ENCODE peak calls at places on chromosomes 7 and 10, in five cellular contexts. I is HL-60, Q is GM12865, M is HCT116, J is tibial nerve. O is an unnamed sample.

GRCh38 chr7:37208528-37208927 is 240.1 kb downstream of the ELMO1 start:
- DNase-seq in J (peak), I (no peak), Q (peak), M (peak), O (no peak)

GRCh38 chr10:75261813-75262725 is 26.3 kb upstream of the COMTD1 start:
- DNase-seq in I (no peak), Q (no peak), M (no peak), J (no peak), O (no peak)

GRCh38 chr10:60123668-60124067 is 217.3 kb upstream of the CCDC6 start:
- DNase-seq in Q (no peak), I (no peak), J (no peak), M (no peak), O (no peak)

GRCh38 chr10:72736176-72736795 is 44.3 kb downstream of the MCU start:
- DNase-seq in M (no peak), I (no peak), Q (no peak), J (no peak), O (no peak)

GRCh38 chr10:14456870-14457266 is 126.1 kb upstream of the FRMD4A start:
- DNase-seq in M (no peak), J (no peak), Q (no peak), I (no peak), O (no peak)

GRCh38 chr7:55526770-55527169 is 45.5 kb downstream of the VOPP1 start:
- DNase-seq in J (peak), Q (no peak), I (no peak), M (no peak), O (no peak)

GRCh38 chr7:959271-959670 is 4.8 kb upstream of the ADAP1 start:
- DNase-seq in I (no peak), J (no peak), M (no peak), Q (no peak), O (no peak)

GRCh38 chr10:60267802-60268201 is 121.9 kb downstream of the ANK3 start:
- DNase-seq in Q (no peak), I (no peak), M (no peak), J (no peak), O (no peak)

GRCh38 chr10:34740321-34740720 is 74.8 kb downstream of the PARD3 start:
- DNase-seq in J (no peak), I (no peak), M (no peak), Q (no peak), O (no peak)

GRCh38 chr10:58322072-58322834 is 12.6 kb upstream of the UBE2D1 start:
- DNase-seq in I (peak), M (no peak), Q (peak), J (peak), O (no peak)

GRCh38 chr10:132464256-132465192 is 67.5 kb downstream of the PWWP2B start:
- DNase-seq in J (peak), Q (no peak), M (no peak), I (no peak), O (no peak)

GRCh38 chr7:151320263-151320845 is 21.3 kb upstream of the NUB1 start:
- DNase-seq in J (no peak), Q (no peak), I (no peak), M (no peak), O (no peak)

GRCh38 chr7:87574630-87575029 is 26.1 kb downstream of the ABCB1 start:
- DNase-seq in J (no peak), Q (no peak), I (no peak), M (peak), O (no peak)

GRCh38 chr7:74203157-74203556 is 6.6 kb upstream of the LAT2 start:
- DNase-seq in M (no peak), Q (peak), I (no peak), J (peak), O (no peak)

GRCh38 chr7:157019718-157020451 is 9.4 kb upstream of the MNX1 start:
- DNase-seq in Q (no peak), J (no peak), I (no peak), M (no peak), O (no peak)

GRCh38 chr10:126518186-126519080 is 130.2 kb upstream of the ADAM12 start:
- DNase-seq in J (no peak), I (no peak), M (no peak), Q (no peak), O (no peak)

GRCh38 chr7:48748081-48748833 is 176.1 kb upstream of the CDC14C start:
- DNase-seq in J (no peak), Q (no peak), M (no peak), I (no peak), O (no peak)

GRCh38 chr10:112687647-112688046 is 240.6 kb downstream of the VTI1A start:
- DNase-seq in Q (no peak), J (no peak), I (no peak), M (no peak), O (no peak)

GRCh38 chr7:23593706-23594105 is 3.5 kb upstream of the CCDC126 start:
- DNase-seq in Q (peak), I (no peak), J (no peak), M (no peak), O (no peak)

GRCh38 chr10:59177031-59177861 is 803 bp downstream of the PHYHIPL start:
- DNase-seq in J (peak), M (no peak), I (no peak), Q (peak), O (no peak)

GRCh38 chr10:451021-451471 is 238.4 kb downstream of the DIP2C start:
- DNase-seq in I (peak), J (no peak), M (no peak), Q (peak), O (no peak)

GRCh38 chr10:49139866-49140195 is 6.0 kb upstream of the FAM170B start:
- DNase-seq in M (peak), J (no peak), Q (no peak), I (no peak), O (no peak)

GRCh38 chr10:23512355-23513058 is 73.6 kb downstream of the OTUD1 start:
- DNase-seq in J (no peak), I (peak), Q (no peak), M (peak), O (no peak)

DNA sequence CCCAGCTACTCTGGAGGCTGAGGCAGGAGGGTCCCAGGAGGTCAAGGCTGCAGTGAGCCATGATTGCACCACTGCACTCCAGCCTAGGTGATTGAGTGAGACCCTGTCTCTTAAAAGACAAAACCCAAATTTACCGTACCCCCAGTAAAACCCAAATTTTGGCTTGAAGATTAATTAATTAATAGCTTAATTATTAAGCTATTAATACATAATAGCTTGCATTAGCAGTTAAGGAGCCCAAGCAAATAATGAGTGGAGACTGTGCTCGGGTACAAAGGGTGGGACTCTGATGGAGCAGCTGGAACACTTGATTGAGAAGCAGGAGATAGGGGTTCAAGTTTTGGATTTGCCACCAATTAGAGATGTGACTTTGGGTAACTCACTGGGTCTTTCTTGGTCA is 28.9 kb downstream of the NRF1 start:
- DNase-seq in Q (no peak), I (no peak), M (no peak), J (no peak), O (no peak)
- TF ChIP-seq CTCF in Q (no peak), I (no peak), M (no peak), J (no peak), O (no peak)

DNA sequence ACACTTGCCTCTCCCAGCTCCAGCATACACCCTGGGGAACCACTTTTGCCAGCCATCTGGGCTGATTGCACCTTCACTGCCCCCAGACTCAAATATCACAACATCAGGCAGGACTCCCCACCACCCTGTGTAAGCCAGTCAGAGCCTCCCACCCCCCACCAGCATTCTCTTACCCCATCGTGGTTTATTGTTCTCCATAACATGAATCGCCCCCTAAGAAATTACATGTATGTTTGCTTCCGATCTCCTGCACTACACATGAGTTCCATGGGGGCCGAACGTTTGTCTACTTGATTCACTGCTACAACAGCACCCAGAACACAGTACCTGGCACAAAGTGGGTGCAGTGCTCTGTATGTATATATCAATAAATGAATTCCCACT is 39.4 kb downstream of the CREB3L2 start:
- DNase-seq in I (no peak), M (no peak), J (no peak), Q (no peak), O (no peak)
- TF ChIP-seq CTCF in I (no peak), M (no peak), J (no peak), Q (no peak), O (no peak)

GRCh38 chr10:11451640-11452260 is 159.7 kb downstream of the USP6NL start:
- DNase-seq in M (no peak), Q (no peak), I (no peak), J (no peak), O (no peak)

GRCh38 chr10:11457336-11457735 is 154.1 kb downstream of the USP6NL start:
- DNase-seq in M (no peak), Q (no peak), J (no peak), I (no peak), O (no peak)

GRCh38 chr10:11454160-11454559 is 157.3 kb downstream of the USP6NL start:
- DNase-seq in I (no peak), J (no peak), Q (no peak), M (no peak), O (no peak)

GRCh38 chr10:11450427-11450826 is 161.0 kb downstream of the USP6NL start:
- DNase-seq in M (no peak), Q (peak), I (no peak), J (no peak), O (no peak)

DNA sequence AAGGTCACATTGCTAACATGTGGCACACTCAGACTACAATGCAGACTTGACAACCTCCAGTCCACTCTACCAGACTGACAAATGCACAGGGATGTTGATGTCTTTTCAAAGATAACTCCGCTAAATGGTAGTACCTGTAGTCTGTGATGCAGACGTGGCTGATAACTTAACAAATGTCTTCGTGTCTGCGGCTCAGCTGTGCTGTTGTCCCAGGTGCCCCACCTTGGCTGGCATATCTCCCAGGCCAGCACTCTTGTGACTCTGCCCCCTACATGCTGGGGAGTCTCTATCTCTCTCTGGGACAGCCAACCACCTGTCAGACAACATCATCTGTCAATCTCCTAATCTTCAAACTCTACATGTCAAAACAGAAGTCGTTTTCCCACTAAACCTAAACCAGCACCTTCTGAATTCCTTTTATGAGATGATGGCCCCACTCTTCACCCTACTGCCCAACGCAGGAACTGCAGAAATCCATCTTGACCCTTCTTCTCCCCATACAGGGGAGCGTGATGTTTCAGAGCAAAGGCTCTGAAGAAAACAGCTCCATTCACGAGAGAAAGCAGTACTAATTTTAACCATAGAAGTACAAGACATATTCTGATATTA is 156.4 kb downstream of the USP6NL start:
- DNase-seq in J (no peak), I (no peak), Q (no peak), M (no peak), O (no peak)
- TF ChIP-seq CTCF in J (no peak), I (no peak), Q (peak), M (no peak), O (no peak)

DNA sequence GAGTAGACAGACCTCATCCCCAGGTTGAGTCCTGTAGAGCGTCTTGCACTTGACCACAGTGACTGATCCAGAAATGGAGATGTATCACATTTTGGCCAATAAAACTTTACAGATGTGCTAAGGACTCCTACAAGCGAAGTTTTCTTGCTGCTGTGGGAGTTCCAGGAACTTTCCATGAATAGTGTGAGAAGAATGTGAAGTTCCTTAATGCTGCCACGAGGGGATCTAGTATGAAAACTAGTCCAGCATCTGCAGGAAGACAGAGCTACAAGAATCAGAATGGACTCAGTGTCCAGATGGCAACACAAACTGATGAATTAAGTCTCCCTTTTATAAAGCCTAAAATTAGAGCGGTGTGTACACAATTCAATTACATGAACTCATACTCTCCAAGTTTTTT is 14.8 kb upstream of the LSM8 start:
- DNase-seq in M (no peak), Q (no peak), J (no peak), I (no peak), O (no peak)
- TF ChIP-seq CTCF in M (no peak), Q (no peak), J (no peak), I (no peak), O (no peak)

GRCh38 chr7:57423768-57424167 is 26.2 kb upstream of the ZNF716 start:
- DNase-seq in Q (no peak), J (no peak), M (no peak), I (no peak), O (no peak)
- TF ChIP-seq CTCF in Q (no peak), J (no peak), M (no peak), I (no peak), O (no peak)

GRCh38 chr10:17210361-17210760 is 8.9 kb upstream of the TRDMT1 start:
- DNase-seq in J (no peak), Q (no peak), M (no peak), I (no peak), O (no peak)

GRCh38 chr10:17212802-17213204 is 11.3 kb upstream of the TRDMT1 start:
- DNase-seq in J (no peak), M (no peak), I (peak), Q (no peak), O (no peak)

GRCh38 chr10:17209302-17209701 is 7.8 kb upstream of the TRDMT1 start:
- DNase-seq in M (no peak), J (no peak), I (no peak), Q (no peak), O (no peak)

GRCh38 chr10:17206210-17206709 is 4.8 kb upstream of the TRDMT1 start:
- DNase-seq in J (no peak), I (no peak), M (no peak), Q (peak), O (no peak)

GRCh38 chr10:17209931-17210330 is 8.5 kb upstream of the TRDMT1 start:
- DNase-seq in J (no peak), I (no peak), Q (no peak), M (no peak), O (no peak)
- TF ChIP-seq CTCF in J (no peak), I (no peak), Q (no peak), M (no peak), O (no peak)

DNA sequence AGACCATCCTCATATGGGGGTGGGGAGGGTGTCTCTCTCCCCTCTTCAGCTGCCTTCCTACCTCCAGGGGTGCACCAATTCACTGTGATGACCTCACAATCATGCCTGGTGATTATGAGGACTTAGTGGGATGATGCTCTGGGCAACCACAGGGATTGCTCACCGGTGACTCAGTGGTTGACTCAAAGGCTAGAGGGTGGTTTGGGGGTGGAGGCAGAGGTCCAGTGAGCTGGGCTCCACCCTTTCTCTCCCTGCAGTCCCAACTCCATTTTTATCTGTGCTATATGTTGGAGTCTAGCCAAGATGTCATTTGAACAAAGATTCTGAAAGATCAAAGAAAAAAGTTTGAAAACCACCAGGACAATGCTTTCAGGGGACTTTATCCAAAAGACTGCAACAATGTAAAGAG is 286.9 kb downstream of the KCNMA1 start:
- DNase-seq in Q (no peak), J (peak), M (peak), I (peak), O (peak)
- TF ChIP-seq CTCF in Q (no peak), J (no peak), M (no peak), I (no peak), O (no peak)

GRCh38 chr7:36155811-36156361 is 2.8 kb downstream of the EEPD1 start:
- DNase-seq in I (no peak), J (no peak), Q (no peak), M (no peak), O (no peak)
- TF ChIP-seq CTCF in I (no peak), J (no peak), Q (no peak), M (no peak), O (no peak)